ENCODE peak calls at places on chromosomes 13 and 19, in nine cellular contexts. One of them, this sample, is unnamed.

GRCh38 chr13:74129500-74130144 is 4.6 kb downstream of the KLF12 start:
- DNase-seq in cardiac muscle cell: no peak
- DNase-seq in nephron progenitor cell: no peak
- DNase-seq in Calu3: no peak
- DNase-seq in Caco-2: no peak
- DNase-seq in WTC11: no peak
- DNase-seq in ovary: no peak
- DNase-seq in CD8-positive, alpha-beta T cell: peak; percentile 47
- DNase-seq in H1: no peak
- DNase-seq in this sample: no peak

GRCh38 chr13:110915874-110916670 is 1.2 kb upstream of the ANKRD10 start:
- DNase-seq in cardiac muscle cell: peak; percentile 80
- DNase-seq in Caco-2: no peak
- DNase-seq in CD8-positive, alpha-beta T cell: no peak
- DNase-seq in ovary: no peak
- DNase-seq in Calu3: no peak
- DNase-seq in H1: no peak
- DNase-seq in WTC11: no peak
- DNase-seq in nephron progenitor cell: no peak
- DNase-seq in this sample: peak; percentile 89

GRCh38 chr13:77919351-77920294 is 992 bp upstream of the EDNRB start:
- DNase-seq in H1: peak; percentile 36
- DNase-seq in cardiac muscle cell: peak; percentile 61
- DNase-seq in nephron progenitor cell: peak; percentile 46
- DNase-seq in ovary: no peak
- DNase-seq in CD8-positive, alpha-beta T cell: no peak
- DNase-seq in Calu3: no peak
- DNase-seq in Caco-2: no peak
- DNase-seq in WTC11: peak; percentile 61
- DNase-seq in this sample: no peak

GRCh38 chr19:27709496-27709895 is 1503.5 kb downstream of the UQCRFS1 start:
- DNase-seq in H1: no peak
- DNase-seq in Calu3: no peak
- DNase-seq in nephron progenitor cell: no peak
- DNase-seq in ovary: no peak
- DNase-seq in WTC11: no peak
- DNase-seq in CD8-positive, alpha-beta T cell: no peak
- DNase-seq in Caco-2: no peak
- DNase-seq in cardiac muscle cell: no peak
- DNase-seq in this sample: no peak

GRCh38 chr13:111868716-111869115 is 198.2 kb upstream of the SOX1 start:
- DNase-seq in WTC11: no peak
- DNase-seq in Calu3: no peak
- DNase-seq in H1: no peak
- DNase-seq in cardiac muscle cell: no peak
- DNase-seq in CD8-positive, alpha-beta T cell: no peak
- DNase-seq in Caco-2: no peak
- DNase-seq in nephron progenitor cell: no peak
- DNase-seq in ovary: no peak
- DNase-seq in this sample: no peak

GRCh38 chr13:76717092-76717491 is 169.1 kb downstream of the KCTD12 start:
- DNase-seq in ovary: no peak
- DNase-seq in H1: no peak
- DNase-seq in Caco-2: no peak
- DNase-seq in nephron progenitor cell: no peak
- DNase-seq in Calu3: no peak
- DNase-seq in cardiac muscle cell: no peak
- DNase-seq in WTC11: no peak
- DNase-seq in CD8-positive, alpha-beta T cell: no peak
- DNase-seq in this sample: no peak

GRCh38 chr13:45728759-45729158 is 26.6 kb downstream of the CBY2 start:
- DNase-seq in cardiac muscle cell: peak; percentile 7
- DNase-seq in CD8-positive, alpha-beta T cell: no peak
- DNase-seq in Calu3: no peak
- DNase-seq in ovary: no peak
- DNase-seq in Caco-2: peak; percentile 64
- DNase-seq in WTC11: peak; percentile 57
- DNase-seq in H1: peak; percentile 36
- DNase-seq in nephron progenitor cell: peak; percentile 12
- DNase-seq in this sample: no peak

GRCh38 chr19:42091300-42092266 is 15.6 kb downstream of the ZNF574 start:
- DNase-seq in Caco-2: no peak
- DNase-seq in ovary: no peak
- DNase-seq in CD8-positive, alpha-beta T cell: no peak
- DNase-seq in cardiac muscle cell: peak; percentile 59
- DNase-seq in nephron progenitor cell: no peak
- DNase-seq in H1: no peak
- DNase-seq in WTC11: no peak
- DNase-seq in Calu3: peak; percentile 67
- DNase-seq in this sample: no peak

GRCh38 chr19:49468746-49469447 is 5.1 kb upstream of the FLT3LG start:
- DNase-seq in WTC11: peak; percentile 85
- DNase-seq in ovary: no peak
- DNase-seq in nephron progenitor cell: peak; percentile 64
- DNase-seq in CD8-positive, alpha-beta T cell: peak; percentile 95
- DNase-seq in Calu3: peak; percentile 32
- DNase-seq in cardiac muscle cell: peak; percentile 70
- DNase-seq in H1: no peak
- DNase-seq in Caco-2: peak; percentile 75
- DNase-seq in this sample: no peak

DNA sequence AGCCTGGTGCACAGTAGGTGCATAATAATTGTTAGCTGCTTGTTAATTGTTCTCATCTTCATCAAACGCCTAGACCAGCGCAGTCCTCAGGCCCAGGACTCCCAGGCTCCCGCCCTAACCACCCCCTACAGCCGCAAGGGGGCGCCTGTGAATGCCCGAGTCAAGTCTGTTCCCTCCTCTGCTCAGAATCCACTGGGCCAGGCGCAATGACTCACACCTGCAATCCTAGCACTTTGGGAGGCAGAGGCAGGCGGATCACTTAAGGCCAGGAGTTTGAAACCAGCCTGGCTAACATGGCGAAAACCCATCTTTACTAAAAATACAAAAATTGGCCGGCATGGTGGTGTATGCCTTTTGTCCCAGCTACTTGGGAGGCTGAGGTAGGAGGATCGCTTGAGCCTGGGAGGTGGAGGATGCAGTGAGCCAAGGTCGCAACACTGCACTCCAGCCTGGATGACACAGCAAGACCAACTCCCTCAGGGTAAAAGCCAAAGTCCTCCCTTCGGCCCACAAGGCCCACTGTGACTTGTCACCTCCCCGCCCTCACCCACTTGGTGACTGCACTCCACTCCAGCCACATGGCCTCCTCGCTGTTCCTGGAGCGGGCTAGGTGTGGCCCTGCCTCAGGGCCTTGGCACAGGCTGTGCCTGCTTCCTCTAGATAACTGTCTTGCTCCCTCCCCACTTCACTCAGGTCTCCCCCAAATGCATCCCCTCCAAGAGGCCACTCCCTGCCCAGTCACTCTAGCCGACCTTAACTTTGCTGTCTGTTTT is 9.1 kb downstream of the ZNF653 start:
- DNase-seq in WTC11: peak; percentile 91
- DNase-seq in cardiac muscle cell: peak; percentile 88
- DNase-seq in Caco-2: peak; percentile 75
- DNase-seq in Calu3: peak; percentile 59
- DNase-seq in nephron progenitor cell: peak; percentile 77
- DNase-seq in ovary: peak; percentile 48
- DNase-seq in H1: peak; percentile 57
- DNase-seq in CD8-positive, alpha-beta T cell: peak; percentile 62
- DNase-seq in this sample: peak; percentile 72
- TF ChIP-seq CTCF in WTC11: peak; percentile 84
- TF ChIP-seq CTCF in cardiac muscle cell: peak; percentile 74
- TF ChIP-seq CTCF in Caco-2: peak; percentile 55
- TF ChIP-seq CTCF in Calu3: peak; percentile 36
- TF ChIP-seq CTCF in nephron progenitor cell: peak; percentile 71
- TF ChIP-seq CTCF in ovary: peak; percentile 20
- TF ChIP-seq CTCF in H1: peak; percentile 89
- TF ChIP-seq CTCF in CD8-positive, alpha-beta T cell: peak; percentile 63
- TF ChIP-seq CTCF in this sample: peak; percentile 66

DNA sequence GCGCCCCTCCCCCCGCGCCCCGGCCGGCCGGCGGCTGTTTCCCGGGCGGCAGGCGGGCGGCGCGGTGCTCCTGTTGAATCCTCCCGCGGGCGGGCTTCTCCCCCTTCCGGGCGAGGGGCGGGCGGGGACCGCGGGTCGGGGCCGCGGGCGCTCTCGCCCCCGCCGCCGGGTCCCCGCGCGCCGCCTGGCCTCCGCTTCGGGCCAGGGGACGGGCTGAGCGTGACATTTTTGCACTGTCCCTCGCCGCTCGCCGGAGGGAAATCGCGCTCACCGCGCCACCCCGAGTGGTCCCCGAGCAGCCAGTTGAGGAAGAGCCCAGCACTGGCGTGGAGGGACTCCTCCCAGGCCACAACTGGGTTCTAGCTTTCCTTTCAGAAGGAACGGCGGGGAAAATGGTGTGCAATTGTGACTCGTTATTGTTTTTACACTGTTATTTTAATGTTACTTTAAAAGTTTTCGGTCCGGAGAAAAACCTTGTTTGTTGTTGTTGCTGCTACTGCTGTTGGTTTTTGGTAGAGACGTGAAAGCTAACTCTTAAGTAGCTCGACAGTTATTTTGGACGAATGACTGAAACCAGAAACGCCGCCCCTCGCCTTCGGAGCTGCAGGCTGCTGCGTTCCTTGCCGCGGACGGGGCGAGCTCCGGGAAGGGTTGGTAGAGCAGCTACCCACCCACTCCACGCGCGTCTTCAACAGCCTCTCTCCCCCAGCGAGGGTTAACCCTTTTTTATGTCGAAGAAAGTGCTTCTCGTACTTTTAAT is 942 bp downstream of the PDS5B start:
- DNase-seq in ovary: peak; percentile 76
- DNase-seq in cardiac muscle cell: peak; percentile 75
- DNase-seq in Calu3: peak; percentile 53
- DNase-seq in CD8-positive, alpha-beta T cell: peak; percentile 60
- DNase-seq in nephron progenitor cell: peak; percentile 77
- DNase-seq in Caco-2: peak; percentile 78
- DNase-seq in H1: no peak
- DNase-seq in WTC11: peak; percentile 70
- DNase-seq in this sample: peak; percentile 12
- TF ChIP-seq CTCF in ovary: peak; percentile 33
- TF ChIP-seq CTCF in cardiac muscle cell: no peak
- TF ChIP-seq CTCF in Calu3: no peak
- TF ChIP-seq CTCF in CD8-positive, alpha-beta T cell: no peak
- TF ChIP-seq CTCF in nephron progenitor cell: no peak
- TF ChIP-seq CTCF in Caco-2: no peak
- TF ChIP-seq CTCF in H1: no peak
- TF ChIP-seq CTCF in WTC11: no peak
- TF ChIP-seq CTCF in this sample: no peak

DNA sequence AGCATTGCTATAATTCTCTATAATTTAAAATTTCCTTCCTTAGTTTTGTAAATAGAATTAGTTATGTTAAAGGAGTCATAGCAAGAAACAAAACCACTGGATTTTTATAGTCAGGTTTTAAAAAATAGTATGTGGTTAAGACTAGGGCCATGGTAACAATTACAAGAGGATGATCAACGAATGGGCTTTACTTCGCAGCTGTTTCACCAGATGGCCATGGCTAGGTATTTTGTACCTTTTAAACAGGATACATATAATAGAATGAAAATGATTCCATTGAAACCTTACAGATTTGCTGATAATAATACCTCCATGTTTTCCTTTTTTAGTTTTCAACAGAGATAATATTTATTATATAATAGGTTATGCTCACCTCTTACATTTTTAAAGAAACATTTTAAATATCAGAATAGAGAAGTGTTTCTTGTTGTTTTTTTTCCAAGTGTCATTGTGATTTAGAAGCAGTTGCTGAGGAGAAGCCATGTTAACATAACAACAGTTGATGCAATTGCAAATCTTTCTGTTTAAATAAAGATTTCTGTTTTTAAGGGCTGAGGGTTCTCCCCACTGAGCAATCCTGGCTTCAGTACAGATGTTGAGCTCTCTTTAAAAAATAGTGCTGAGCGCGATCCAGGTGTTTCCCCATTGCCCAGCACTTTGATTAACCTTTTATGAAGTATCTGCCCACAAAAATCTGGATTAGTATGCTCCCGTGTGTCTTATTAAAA is 205.2 kb downstream of the HS6ST3 start:
- DNase-seq in nephron progenitor cell: no peak
- DNase-seq in CD8-positive, alpha-beta T cell: no peak
- DNase-seq in cardiac muscle cell: no peak
- DNase-seq in WTC11: no peak
- DNase-seq in ovary: no peak
- DNase-seq in Calu3: no peak
- DNase-seq in Caco-2: no peak
- DNase-seq in H1: peak; percentile 17
- DNase-seq in this sample: no peak
- TF ChIP-seq CTCF in nephron progenitor cell: no peak
- TF ChIP-seq CTCF in CD8-positive, alpha-beta T cell: no peak
- TF ChIP-seq CTCF in cardiac muscle cell: no peak
- TF ChIP-seq CTCF in WTC11: no peak
- TF ChIP-seq CTCF in ovary: no peak
- TF ChIP-seq CTCF in Calu3: no peak
- TF ChIP-seq CTCF in Caco-2: no peak
- TF ChIP-seq CTCF in H1: no peak
- TF ChIP-seq CTCF in this sample: no peak

GRCh38 chr19:17076539-17076919 is 952 bp downstream of the MYO9B start:
- DNase-seq in Calu3: peak; percentile 7
- DNase-seq in H1: no peak
- DNase-seq in WTC11: no peak
- DNase-seq in nephron progenitor cell: peak; percentile 20
- DNase-seq in Caco-2: no peak
- DNase-seq in ovary: no peak
- DNase-seq in cardiac muscle cell: no peak
- DNase-seq in CD8-positive, alpha-beta T cell: peak; percentile 36
- DNase-seq in this sample: no peak

GRCh38 chr19:17073869-17074627 is 1.2 kb downstream of the HAUS8 start:
- DNase-seq in nephron progenitor cell: no peak
- DNase-seq in Calu3: no peak
- DNase-seq in WTC11: no peak
- DNase-seq in Caco-2: no peak
- DNase-seq in cardiac muscle cell: no peak
- DNase-seq in ovary: no peak
- DNase-seq in CD8-positive, alpha-beta T cell: peak; percentile 38
- DNase-seq in H1: no peak
- DNase-seq in this sample: no peak

GRCh38 chr19:17075035-17075859 is at the start of the genes HAUS8 and MYO9B:
- DNase-seq in CD8-positive, alpha-beta T cell: peak; percentile 100
- DNase-seq in cardiac muscle cell: peak; percentile 100
- DNase-seq in H1: peak; percentile 98
- DNase-seq in Caco-2: peak; percentile 99
- DNase-seq in ovary: peak; percentile 100
- DNase-seq in WTC11: peak; percentile 100
- DNase-seq in nephron progenitor cell: peak; percentile 99
- DNase-seq in Calu3: peak; percentile 97
- DNase-seq in this sample: peak; percentile 99

GRCh38 chr19:17075860-17076538 is 422 bp downstream of the MYO9B start:
- DNase-seq in ovary: peak; percentile 44
- DNase-seq in cardiac muscle cell: peak; percentile 31
- DNase-seq in CD8-positive, alpha-beta T cell: peak; percentile 68
- DNase-seq in H1: no peak
- DNase-seq in Caco-2: no peak
- DNase-seq in nephron progenitor cell: no peak
- DNase-seq in Calu3: peak; percentile 8
- DNase-seq in WTC11: no peak
- DNase-seq in this sample: peak; percentile 50

DNA sequence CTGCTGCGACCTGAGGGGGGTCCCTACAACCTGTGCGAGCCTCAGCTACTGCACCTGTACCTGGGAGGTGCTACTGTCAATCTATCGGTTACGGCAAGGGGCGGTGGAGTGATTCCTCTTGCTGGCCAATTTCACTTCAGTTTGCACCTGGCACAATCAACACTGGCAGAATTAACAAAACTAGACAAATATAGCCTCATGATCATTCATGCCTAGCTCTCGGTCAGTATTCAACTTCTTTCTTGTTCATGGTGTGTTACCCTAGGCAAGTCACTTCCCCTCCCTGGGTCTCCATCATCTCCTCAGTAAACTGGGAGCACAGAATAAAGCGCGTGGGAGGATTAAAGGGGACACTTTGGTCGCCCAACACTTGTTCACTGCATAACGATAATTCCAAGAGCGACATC is 621 bp downstream of the HAUS8 start:
- DNase-seq in ovary: no peak
- DNase-seq in WTC11: no peak
- DNase-seq in CD8-positive, alpha-beta T cell: no peak
- DNase-seq in H1: no peak
- DNase-seq in cardiac muscle cell: no peak
- DNase-seq in nephron progenitor cell: no peak
- DNase-seq in Caco-2: no peak
- DNase-seq in Calu3: peak; percentile 3
- DNase-seq in this sample: no peak
- TF ChIP-seq CTCF in ovary: no peak
- TF ChIP-seq CTCF in WTC11: no peak
- TF ChIP-seq CTCF in CD8-positive, alpha-beta T cell: no peak
- TF ChIP-seq CTCF in H1: no peak
- TF ChIP-seq CTCF in cardiac muscle cell: no peak
- TF ChIP-seq CTCF in nephron progenitor cell: no peak
- TF ChIP-seq CTCF in Caco-2: no peak
- TF ChIP-seq CTCF in Calu3: no peak
- TF ChIP-seq CTCF in this sample: no peak

This sample was measured in HL-60.